ENCODE peak calls at places on chromosomes 4 and X, in four cellular contexts. One of them, this sample, is unnamed.

GRCh38 chrX:139967300-139967699 is 2.0 kb upstream of the CXorf66 start:
- DNase-seq in mesenchymal stem cell: no peak
- DNase-seq in mesendoderm: peak
- DNase-seq in H9: no peak
- DNase-seq in this sample: no peak

GRCh38 chrX:3250946-3251345 is 95.5 kb downstream of the MXRA5 start:
- DNase-seq in mesenchymal stem cell: no peak
- DNase-seq in mesendoderm: no peak
- DNase-seq in H9: no peak
- DNase-seq in this sample: no peak

GRCh38 chr4:94762326-94762725 is 4.6 kb downstream of the BMPR1B start:
- DNase-seq in mesenchymal stem cell: no peak
- DNase-seq in mesendoderm: no peak
- DNase-seq in H9: no peak
- DNase-seq in this sample: no peak

GRCh38 chr4:7793186-7793585 is 146.5 kb downstream of the AFAP1 start:
- DNase-seq in mesenchymal stem cell: no peak
- DNase-seq in mesendoderm: no peak
- DNase-seq in H9: no peak
- DNase-seq in this sample: no peak

GRCh38 chr4:179831274-179831673 is 2389.0 kb upstream of the AGA start:
- DNase-seq in mesenchymal stem cell: no peak
- DNase-seq in mesendoderm: no peak
- DNase-seq in H9: no peak
- DNase-seq in this sample: no peak

GRCh38 chr4:52376107-52376704 is 282.9 kb downstream of the USP46 start:
- DNase-seq in mesenchymal stem cell: peak
- DNase-seq in mesendoderm: peak
- DNase-seq in H9: no peak
- DNase-seq in this sample: peak

GRCh38 chr4:13611283-13611842 is 16.2 kb downstream of the BOD1L1 start:
- DNase-seq in mesenchymal stem cell: peak
- DNase-seq in mesendoderm: no peak
- DNase-seq in H9: no peak
- DNase-seq in this sample: no peak

GRCh38 chr4:137664416-137664815 is 132.1 kb upstream of the PCDH18 start:
- DNase-seq in mesenchymal stem cell: no peak
- DNase-seq in mesendoderm: no peak
- DNase-seq in H9: no peak
- DNase-seq in this sample: no peak

GRCh38 chr4:173318648-173319211 is 15.4 kb downstream of the HMGB2 start:
- DNase-seq in mesenchymal stem cell: peak
- DNase-seq in mesendoderm: peak
- DNase-seq in H9: no peak
- DNase-seq in this sample: no peak

GRCh38 chr4:87941537-87942392 is 33.7 kb upstream of the SPP1 start:
- DNase-seq in mesenchymal stem cell: no peak
- DNase-seq in mesendoderm: no peak
- DNase-seq in H9: no peak
- DNase-seq in this sample: no peak

GRCh38 chr4:165364452-165365080 is 14.2 kb upstream of the CPE start:
- DNase-seq in mesenchymal stem cell: peak
- DNase-seq in mesendoderm: peak
- DNase-seq in H9: no peak
- DNase-seq in this sample: no peak

GRCh38 chrX:130874751-130875150 is 28.3 kb downstream of the ENOX2 start:
- DNase-seq in mesenchymal stem cell: no peak
- DNase-seq in mesendoderm: no peak
- DNase-seq in H9: no peak
- DNase-seq in this sample: no peak

GRCh38 chr4:164753873-164754488 is at the start of gene SMIM31:
- DNase-seq in mesenchymal stem cell: no peak
- DNase-seq in mesendoderm: no peak
- DNase-seq in H9: no peak
- DNase-seq in this sample: no peak

GRCh38 chrX:150028692-150029091 is 90.4 kb upstream of the EOLA2 start:
- DNase-seq in mesenchymal stem cell: no peak
- DNase-seq in mesendoderm: no peak
- DNase-seq in H9: no peak
- DNase-seq in this sample: no peak

DNA sequence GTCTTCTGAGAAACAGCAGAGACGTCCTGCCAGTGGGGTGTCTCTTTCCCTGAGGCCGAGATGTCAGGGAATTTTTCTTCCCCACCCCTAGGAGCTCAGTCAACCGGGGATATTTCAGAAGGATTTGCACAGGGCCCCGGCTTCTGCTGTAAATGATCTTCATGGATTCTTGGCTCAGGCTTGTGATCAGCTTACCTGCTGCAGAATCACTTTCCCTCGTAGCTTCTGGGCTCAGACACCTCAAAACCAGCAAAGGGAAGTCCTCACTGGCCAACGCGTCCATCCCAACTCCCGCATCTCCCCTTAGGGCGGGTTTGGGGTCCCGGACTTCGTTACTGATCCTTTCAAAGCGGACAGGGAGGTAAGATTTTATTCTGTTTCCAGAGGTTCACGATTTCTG is 212.7 kb downstream of the SHOX start:
- DNase-seq in mesenchymal stem cell: no peak
- DNase-seq in mesendoderm: no peak
- DNase-seq in H9: no peak
- DNase-seq in this sample: no peak
- H3K27ac ChIP-seq in mesenchymal stem cell: no peak
- H3K27ac ChIP-seq in mesendoderm: no peak
- H3K27ac ChIP-seq in H9: no peak
- H3K27ac ChIP-seq in this sample: no peak

DNA sequence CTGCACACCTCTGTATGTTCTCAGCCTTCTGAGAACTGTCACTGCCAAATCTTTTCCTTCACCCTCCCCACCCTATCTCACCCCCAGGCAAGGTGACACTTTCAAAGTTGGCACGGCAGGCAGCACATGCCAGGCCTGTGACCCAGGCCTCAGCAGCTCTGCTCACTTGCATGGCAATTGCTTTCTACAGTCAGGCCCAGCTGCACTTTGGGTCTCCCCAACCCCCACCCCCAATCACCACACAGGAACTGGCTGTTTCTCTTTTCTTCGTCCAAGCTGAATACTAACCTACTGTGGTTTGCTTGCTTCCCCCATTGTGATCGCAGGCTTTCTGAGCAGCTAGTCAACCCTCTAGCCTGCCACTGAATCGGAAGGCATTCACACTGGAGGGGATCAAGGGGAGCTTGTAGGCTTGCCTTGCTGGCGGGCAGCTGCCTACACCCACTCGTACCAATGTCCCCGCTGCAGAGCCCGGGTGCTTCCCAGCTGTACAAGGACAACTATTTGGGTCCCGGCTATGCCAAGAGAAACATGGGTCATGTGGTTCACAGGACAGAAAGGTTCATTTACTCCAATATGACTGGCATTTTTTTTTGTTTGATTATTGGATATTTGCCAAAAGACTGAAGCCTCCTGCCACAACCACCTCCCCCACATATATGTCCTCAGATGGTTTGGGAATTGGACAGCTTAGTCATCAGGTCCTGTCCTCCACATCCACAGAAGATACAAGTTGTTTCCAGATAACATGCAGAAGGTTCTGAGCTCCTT is 28.1 kb downstream of the SLC25A43 start:
- DNase-seq in mesenchymal stem cell: peak
- DNase-seq in mesendoderm: no peak
- DNase-seq in H9: no peak
- DNase-seq in this sample: no peak
- H2BK5ac ChIP-seq in mesenchymal stem cell: no peak
- H2BK5ac ChIP-seq in mesendoderm: no peak
- H2BK5ac ChIP-seq in H9: no peak
- H2BK5ac ChIP-seq in this sample: no peak

DNA sequence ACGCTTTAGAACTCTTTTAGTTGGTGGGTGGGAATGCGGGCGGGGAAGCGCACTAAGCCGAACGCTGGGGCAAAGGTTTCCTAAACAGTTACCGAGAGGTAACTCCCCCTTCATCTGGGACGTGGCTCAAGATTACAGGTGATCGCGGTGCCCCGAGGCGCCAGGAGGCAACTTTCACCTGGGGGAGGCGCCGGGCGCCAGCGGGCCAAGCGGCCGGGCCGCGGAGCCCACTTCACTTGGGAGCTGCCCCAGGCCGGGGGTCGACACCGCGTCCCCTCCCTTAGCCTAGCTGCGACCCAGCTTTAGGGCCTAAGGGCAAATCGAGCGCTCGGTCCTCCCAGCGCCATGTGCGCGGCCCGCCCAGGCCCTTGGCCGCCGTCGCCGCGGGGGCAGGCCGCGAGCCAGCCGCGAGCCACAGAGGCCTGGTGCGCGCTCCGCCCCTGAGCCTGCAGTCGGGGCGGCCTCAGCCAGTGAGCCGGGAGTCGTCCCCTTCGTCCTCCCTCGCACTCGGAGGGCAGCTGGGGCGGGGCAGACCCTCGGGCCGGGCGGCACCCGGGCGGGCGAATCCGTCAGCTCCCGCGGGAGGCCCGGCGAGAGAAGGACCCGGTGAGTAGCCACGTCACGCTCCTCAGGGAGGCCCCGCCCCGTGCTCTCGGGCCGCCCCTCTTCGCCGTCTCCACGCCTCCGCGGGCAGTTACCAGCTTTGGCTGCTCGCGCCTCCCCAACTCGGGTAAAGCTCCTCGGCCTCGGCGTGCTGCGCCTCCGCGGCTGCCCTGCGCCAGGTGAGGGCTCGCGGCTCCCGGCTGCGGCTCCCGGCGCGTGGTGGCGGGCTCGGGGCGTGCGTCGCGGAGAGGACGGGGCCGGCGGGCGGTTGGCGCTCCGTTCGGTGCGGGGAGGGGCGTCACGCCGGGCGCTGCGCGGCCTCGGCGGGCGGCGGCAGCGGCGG is at the start of gene LARP1B:
- DNase-seq in mesenchymal stem cell: peak
- DNase-seq in mesendoderm: peak
- DNase-seq in H9: peak
- DNase-seq in this sample: peak
- H2BK15ac ChIP-seq in mesenchymal stem cell: peak
- H2BK15ac ChIP-seq in mesendoderm: peak
- H2BK15ac ChIP-seq in H9: no peak
- H2BK15ac ChIP-seq in this sample: peak

GRCh38 chr4:169756971-169757574 is 671 bp downstream of the HPF1 start:
- DNase-seq in mesenchymal stem cell: peak
- DNase-seq in mesendoderm: no peak
- DNase-seq in H9: no peak
- DNase-seq in this sample: no peak
- H3K27ac ChIP-seq in mesenchymal stem cell: peak
- H3K27ac ChIP-seq in mesendoderm: peak
- H3K27ac ChIP-seq in H9: no peak
- H3K27ac ChIP-seq in this sample: peak

DNA sequence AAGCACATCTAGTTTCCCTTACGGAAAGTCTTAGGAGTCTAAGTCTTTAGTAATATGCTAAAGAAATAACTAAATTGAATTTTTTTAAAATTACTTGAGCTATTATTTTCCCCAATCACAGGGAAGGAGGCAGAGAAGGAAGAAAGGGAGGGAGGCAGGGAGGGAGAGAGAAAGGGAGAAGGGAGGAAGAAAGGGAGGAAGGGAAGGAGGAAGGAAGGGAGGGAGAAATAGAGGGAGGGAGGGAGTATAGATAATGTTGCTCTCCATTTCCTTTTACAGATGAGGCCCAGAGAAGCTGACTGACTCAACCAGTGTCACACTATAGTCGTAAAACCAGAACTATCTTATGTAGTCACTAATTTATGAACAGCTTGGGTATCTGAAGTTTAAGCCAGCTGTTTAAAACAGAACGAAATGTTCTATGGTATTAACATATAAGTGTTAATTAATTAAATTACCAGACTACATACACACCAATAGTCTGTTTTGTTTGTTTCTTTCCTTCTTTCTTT is 14.6 kb downstream of the SH3RF1 start:
- DNase-seq in mesenchymal stem cell: peak
- DNase-seq in mesendoderm: no peak
- DNase-seq in H9: no peak
- DNase-seq in this sample: no peak
- H2BK5ac ChIP-seq in mesenchymal stem cell: no peak
- H2BK5ac ChIP-seq in mesendoderm: no peak
- H2BK5ac ChIP-seq in H9: no peak
- H2BK5ac ChIP-seq in this sample: no peak

GRCh38 chr4:2468464-2469191 is at the start of gene RNF4:
- DNase-seq in mesenchymal stem cell: peak
- DNase-seq in mesendoderm: peak
- DNase-seq in H9: peak
- DNase-seq in this sample: peak
- H2BK15ac ChIP-seq in mesenchymal stem cell: peak
- H2BK15ac ChIP-seq in mesendoderm: no peak
- H2BK15ac ChIP-seq in H9: peak
- H2BK15ac ChIP-seq in this sample: peak

GRCh38 chr4:128388352-128388630 is 100.7 kb upstream of the PGRMC2 start:
- DNase-seq in mesenchymal stem cell: peak
- DNase-seq in mesendoderm: peak
- DNase-seq in H9: no peak
- DNase-seq in this sample: no peak

GRCh38 chr4:128385199-128385598 is 97.6 kb upstream of the PGRMC2 start:
- DNase-seq in mesenchymal stem cell: no peak
- DNase-seq in mesendoderm: peak
- DNase-seq in H9: no peak
- DNase-seq in this sample: no peak

GRCh38 chr4:128385683-128386304 is 98.2 kb upstream of the PGRMC2 start:
- DNase-seq in mesenchymal stem cell: peak
- DNase-seq in mesendoderm: peak
- DNase-seq in H9: no peak
- DNase-seq in this sample: no peak

GRCh38 chr4:128387600-128388351 is 100.2 kb upstream of the PGRMC2 start:
- DNase-seq in mesenchymal stem cell: peak
- DNase-seq in mesendoderm: peak
- DNase-seq in H9: no peak
- DNase-seq in this sample: no peak

GRCh38 chr4:128386761-128387599 is 99.4 kb upstream of the PGRMC2 start:
- DNase-seq in mesenchymal stem cell: peak
- DNase-seq in mesendoderm: peak
- DNase-seq in H9: no peak
- DNase-seq in this sample: no peak
- H3K27ac ChIP-seq in mesenchymal stem cell: peak
- H3K27ac ChIP-seq in mesendoderm: no peak
- H3K27ac ChIP-seq in H9: no peak
- H3K27ac ChIP-seq in this sample: no peak

GRCh38 chr4:84565951-84566350 is 17.0 kb upstream of the CDS1 start:
- DNase-seq in mesenchymal stem cell: no peak
- DNase-seq in mesendoderm: no peak
- DNase-seq in H9: peak
- DNase-seq in this sample: no peak
- H2BK5ac ChIP-seq in mesenchymal stem cell: no peak
- H2BK5ac ChIP-seq in mesendoderm: no peak
- H2BK5ac ChIP-seq in H9: no peak
- H2BK5ac ChIP-seq in this sample: no peak

GRCh38 chr4:134393592-134393991 is 192.0 kb upstream of the PABPC4L start:
- DNase-seq in mesenchymal stem cell: no peak
- DNase-seq in mesendoderm: peak
- DNase-seq in H9: no peak
- DNase-seq in this sample: no peak
- H2BK15ac ChIP-seq in mesenchymal stem cell: no peak
- H2BK15ac ChIP-seq in mesendoderm: no peak
- H2BK15ac ChIP-seq in H9: no peak
- H2BK15ac ChIP-seq in this sample: no peak